ENCODE peak calls at places on chromosomes 7 and 10, in six cellular contexts. One of them, this sample, is unnamed.

GRCh38 chr7:151592868-151593486 is 73.3 kb upstream of the RHEB start:
- DNase-seq in CD4-positive, alpha-beta memory T cell: no peak
- DNase-seq in spleen: no peak
- DNase-seq in adrenal gland: no peak
- DNase-seq in small intestine: no peak
- DNase-seq in breast epithelium: no peak
- DNase-seq in this sample: no peak

GRCh38 chr7:128263420-128263819 is 22.3 kb downstream of the LEP start:
- DNase-seq in CD4-positive, alpha-beta memory T cell: no peak
- DNase-seq in spleen: no peak
- DNase-seq in adrenal gland: no peak
- DNase-seq in small intestine: no peak
- DNase-seq in breast epithelium: no peak
- DNase-seq in this sample: no peak

GRCh38 chr10:58919927-58920654 is 256.4 kb upstream of the PHYHIPL start:
- DNase-seq in CD4-positive, alpha-beta memory T cell: no peak
- DNase-seq in spleen: no peak
- DNase-seq in adrenal gland: no peak
- DNase-seq in small intestine: no peak
- DNase-seq in breast epithelium: no peak
- DNase-seq in this sample: no peak

GRCh38 chr7:115933463-115933862 is 97.1 kb downstream of the TFEC start:
- DNase-seq in CD4-positive, alpha-beta memory T cell: no peak
- DNase-seq in spleen: no peak
- DNase-seq in adrenal gland: no peak
- DNase-seq in small intestine: no peak
- DNase-seq in breast epithelium: no peak
- DNase-seq in this sample: no peak

GRCh38 chr10:68462536-68462935 is 9.2 kb downstream of the DNA2 start:
- DNase-seq in CD4-positive, alpha-beta memory T cell: no peak
- DNase-seq in spleen: no peak
- DNase-seq in adrenal gland: no peak
- DNase-seq in small intestine: no peak
- DNase-seq in breast epithelium: no peak
- DNase-seq in this sample: no peak

GRCh38 chr10:18650618-18651017 is 769 bp downstream of the NSUN6 start:
- DNase-seq in CD4-positive, alpha-beta memory T cell: no peak
- DNase-seq in spleen: no peak
- DNase-seq in adrenal gland: no peak
- DNase-seq in small intestine: peak; percentile 25
- DNase-seq in breast epithelium: no peak
- DNase-seq in this sample: no peak

GRCh38 chr10:75932921-75933320 is 501.5 kb downstream of the LRMDA start:
- DNase-seq in CD4-positive, alpha-beta memory T cell: no peak
- DNase-seq in spleen: no peak
- DNase-seq in adrenal gland: no peak
- DNase-seq in small intestine: no peak
- DNase-seq in breast epithelium: no peak
- DNase-seq in this sample: no peak

GRCh38 chr7:40298421-40298820 is 163.6 kb downstream of the SUGCT start:
- DNase-seq in CD4-positive, alpha-beta memory T cell: no peak
- DNase-seq in spleen: no peak
- DNase-seq in adrenal gland: no peak
- DNase-seq in small intestine: no peak
- DNase-seq in breast epithelium: no peak
- DNase-seq in this sample: no peak

GRCh38 chr10:79303631-79304478 is 43.4 kb upstream of the PPIF start:
- DNase-seq in CD4-positive, alpha-beta memory T cell: no peak
- DNase-seq in spleen: no peak
- DNase-seq in adrenal gland: no peak
- DNase-seq in small intestine: no peak
- DNase-seq in breast epithelium: no peak
- DNase-seq in this sample: no peak

GRCh38 chr10:132329565-132330485 is 2.2 kb upstream of the LRRC27 start:
- DNase-seq in CD4-positive, alpha-beta memory T cell: no peak
- DNase-seq in spleen: peak; percentile 80
- DNase-seq in adrenal gland: no peak
- DNase-seq in small intestine: no peak
- DNase-seq in breast epithelium: no peak
- DNase-seq in this sample: peak; percentile 22
- H3K4me3 ChIP-seq in CD4-positive, alpha-beta memory T cell: peak overlapping the region; percentile 62
- H3K4me3 ChIP-seq in spleen: peak overlapping the region; percentile 89
- H3K4me3 ChIP-seq in adrenal gland: no peak overlapping the region
- H3K4me3 ChIP-seq in small intestine: no peak overlapping the region
- H3K4me3 ChIP-seq in breast epithelium: peak overlapping the region; percentile 74
- H3K4me3 ChIP-seq in this sample: peak overlapping the region; percentile 77

DNA sequence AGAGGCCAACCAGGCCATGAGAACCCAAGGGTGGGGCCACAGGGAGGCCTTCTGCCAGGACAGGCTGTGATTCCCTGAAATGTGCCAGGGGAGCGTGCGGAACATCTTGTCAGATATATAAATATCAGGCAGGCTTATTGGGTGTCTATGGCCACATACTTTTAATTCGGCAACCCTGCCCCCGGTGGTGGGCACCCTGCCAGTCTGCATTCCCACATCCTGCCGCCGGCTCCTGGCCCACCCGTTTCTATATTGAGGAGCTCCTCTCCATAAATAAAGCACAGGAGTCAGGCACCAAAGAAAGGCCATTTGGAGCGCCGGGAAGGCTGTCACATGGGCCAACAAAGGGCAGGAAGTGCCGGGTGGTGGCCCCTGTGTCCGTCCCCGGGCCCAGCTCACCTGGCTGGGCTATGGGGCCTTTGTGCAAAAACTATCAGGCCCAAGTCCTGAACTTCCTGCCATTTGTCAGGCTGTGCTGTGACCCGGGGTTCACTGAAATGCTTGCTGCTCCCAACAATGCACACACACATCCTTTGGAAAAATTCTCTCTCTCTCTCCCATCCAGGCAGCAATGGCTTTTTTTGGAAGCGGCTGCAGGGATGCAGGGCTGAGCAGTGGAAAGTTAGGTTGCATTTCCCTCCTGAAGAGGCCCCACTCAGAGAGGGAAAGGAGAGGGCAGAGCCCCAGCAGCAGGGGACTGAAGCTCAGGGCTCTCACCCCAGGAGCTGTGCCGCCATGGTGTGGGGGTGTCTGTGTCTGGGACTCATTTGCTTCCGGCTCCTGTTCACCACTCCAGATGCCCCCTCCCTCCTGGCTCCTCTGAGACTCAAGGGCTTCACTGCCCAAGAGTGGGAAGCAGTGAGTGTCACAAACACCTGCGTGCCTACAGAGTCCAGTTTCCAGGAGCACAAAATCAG is 25.1 kb upstream of the PODXL start:
- DNase-seq in CD4-positive, alpha-beta memory T cell: no peak
- DNase-seq in spleen: no peak
- DNase-seq in adrenal gland: peak; percentile 60
- DNase-seq in small intestine: no peak
- DNase-seq in breast epithelium: peak; percentile 21
- DNase-seq in this sample: no peak
- H3K27ac ChIP-seq in CD4-positive, alpha-beta memory T cell: no peak overlapping the region
- H3K27ac ChIP-seq in spleen: no peak overlapping the region
- H3K27ac ChIP-seq in adrenal gland: peak overlapping the region; percentile 32
- H3K27ac ChIP-seq in small intestine: no peak overlapping the region
- H3K27ac ChIP-seq in breast epithelium: no peak overlapping the region
- H3K27ac ChIP-seq in this sample: no peak overlapping the region

GRCh38 chr10:74912674-74913073 is 86.3 kb downstream of the KAT6B start:
- DNase-seq in CD4-positive, alpha-beta memory T cell: no peak
- DNase-seq in spleen: no peak
- DNase-seq in adrenal gland: no peak
- DNase-seq in small intestine: no peak
- DNase-seq in breast epithelium: no peak
- DNase-seq in this sample: no peak
- H3K4me3 ChIP-seq in CD4-positive, alpha-beta memory T cell: no peak overlapping the region
- H3K4me3 ChIP-seq in spleen: no peak overlapping the region
- H3K4me3 ChIP-seq in adrenal gland: no peak overlapping the region
- H3K4me3 ChIP-seq in small intestine: no peak overlapping the region
- H3K4me3 ChIP-seq in breast epithelium: no peak overlapping the region
- H3K4me3 ChIP-seq in this sample: no peak overlapping the region

DNA sequence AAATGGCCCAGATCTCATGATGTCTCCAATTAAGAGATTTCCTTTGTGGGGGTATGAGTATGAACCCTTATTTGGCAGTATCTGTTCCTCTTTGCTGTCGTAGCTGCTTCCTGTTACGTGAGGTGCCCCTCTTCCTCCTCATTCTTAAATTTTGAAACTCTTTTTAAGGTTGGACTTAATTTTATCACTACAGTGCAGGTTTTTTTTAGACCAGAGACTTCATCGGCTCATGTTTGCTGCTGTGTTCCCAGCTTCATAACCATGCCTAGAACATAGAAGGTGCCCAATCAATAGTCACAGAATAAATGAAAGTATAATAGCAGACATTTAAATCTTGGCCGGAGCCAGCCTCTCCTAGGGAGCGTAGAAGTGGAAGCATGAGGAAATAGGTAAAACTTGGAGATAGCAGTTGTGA is 2.4 kb downstream of the MIOS start:
- DNase-seq in CD4-positive, alpha-beta memory T cell: peak; percentile 36
- DNase-seq in spleen: no peak
- DNase-seq in adrenal gland: no peak
- DNase-seq in small intestine: no peak
- DNase-seq in breast epithelium: no peak
- DNase-seq in this sample: no peak
- H3K27ac ChIP-seq in CD4-positive, alpha-beta memory T cell: peak overlapping the region; percentile 84
- H3K27ac ChIP-seq in spleen: peak overlapping the region; percentile 4
- H3K27ac ChIP-seq in adrenal gland: no peak overlapping the region
- H3K27ac ChIP-seq in small intestine: no peak overlapping the region
- H3K27ac ChIP-seq in breast epithelium: no peak overlapping the region
- H3K27ac ChIP-seq in this sample: peak overlapping the region; percentile 30

GRCh38 chr10:104254493-104255243 is at the start of gene GSTO1:
- DNase-seq in CD4-positive, alpha-beta memory T cell: peak; percentile 22
- DNase-seq in spleen: peak; percentile 93
- DNase-seq in adrenal gland: peak; percentile 82
- DNase-seq in small intestine: peak; percentile 64
- DNase-seq in breast epithelium: peak; percentile 76
- DNase-seq in this sample: peak; percentile 37
- H3K4me3 ChIP-seq in CD4-positive, alpha-beta memory T cell: peak within 1 kb of the TSS; percentile 45
- H3K4me3 ChIP-seq in spleen: peak within 1 kb of the TSS; percentile 85
- H3K4me3 ChIP-seq in adrenal gland: peak within 1 kb of the TSS; percentile 76
- H3K4me3 ChIP-seq in small intestine: peak within 1 kb of the TSS; percentile 86
- H3K4me3 ChIP-seq in breast epithelium: peak within 1 kb of the TSS; percentile 93
- H3K4me3 ChIP-seq in this sample: peak within 1 kb of the TSS; percentile 81

GRCh38 chr10:31704195-31704594 is 224.4 kb downstream of the ARHGAP12 start:
- DNase-seq in CD4-positive, alpha-beta memory T cell: no peak
- DNase-seq in spleen: no peak
- DNase-seq in adrenal gland: no peak
- DNase-seq in small intestine: no peak
- DNase-seq in breast epithelium: no peak
- DNase-seq in this sample: no peak

GRCh38 chr10:31702954-31703353 is 225.7 kb downstream of the ARHGAP12 start:
- DNase-seq in CD4-positive, alpha-beta memory T cell: no peak
- DNase-seq in spleen: no peak
- DNase-seq in adrenal gland: no peak
- DNase-seq in small intestine: no peak
- DNase-seq in breast epithelium: no peak
- DNase-seq in this sample: no peak

GRCh38 chr10:31700222-31700621 is 228.4 kb downstream of the ARHGAP12 start:
- DNase-seq in CD4-positive, alpha-beta memory T cell: no peak
- DNase-seq in spleen: no peak
- DNase-seq in adrenal gland: no peak
- DNase-seq in small intestine: no peak
- DNase-seq in breast epithelium: no peak
- DNase-seq in this sample: no peak

GRCh38 chr10:31701546-31701945 is 227.1 kb downstream of the ARHGAP12 start:
- DNase-seq in CD4-positive, alpha-beta memory T cell: no peak
- DNase-seq in spleen: no peak
- DNase-seq in adrenal gland: no peak
- DNase-seq in small intestine: no peak
- DNase-seq in breast epithelium: no peak
- DNase-seq in this sample: no peak

DNA sequence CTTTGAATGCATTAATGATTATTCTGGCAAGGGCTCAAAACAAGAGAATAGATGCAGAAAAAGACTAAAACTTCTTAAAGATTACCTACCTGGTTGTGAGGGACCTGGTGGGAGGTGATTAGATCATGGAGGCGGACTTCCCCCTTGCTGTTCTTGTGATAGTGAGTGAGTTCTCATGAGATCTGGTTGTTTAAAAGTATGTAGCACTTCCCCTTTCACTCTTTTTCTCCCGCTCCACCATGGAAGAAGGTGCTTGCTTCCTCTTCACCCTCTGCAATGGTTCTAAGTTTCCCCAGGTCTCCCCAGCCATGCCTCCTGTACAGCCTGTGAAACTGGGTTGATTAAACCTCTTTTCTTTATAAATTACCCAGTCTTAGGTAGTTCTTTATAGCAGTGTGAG is 226.6 kb downstream of the ARHGAP12 start:
- DNase-seq in CD4-positive, alpha-beta memory T cell: no peak
- DNase-seq in spleen: no peak
- DNase-seq in adrenal gland: no peak
- DNase-seq in small intestine: no peak
- DNase-seq in breast epithelium: no peak
- DNase-seq in this sample: no peak
- H3K27ac ChIP-seq in CD4-positive, alpha-beta memory T cell: no peak overlapping the region
- H3K27ac ChIP-seq in spleen: no peak overlapping the region
- H3K27ac ChIP-seq in adrenal gland: peak overlapping the region; percentile 23
- H3K27ac ChIP-seq in small intestine: no peak overlapping the region
- H3K27ac ChIP-seq in breast epithelium: no peak overlapping the region
- H3K27ac ChIP-seq in this sample: no peak overlapping the region